ENCODE peak calls at places on chromosome 21, in five cellular contexts. One of them, this sample, is unnamed.

GRCh38 chr21:31874817-31875216 is 2.0 kb downstream of the HUNK start:
- DNase-seq in EH: no peak
- DNase-seq in activated T-helper 1 cell treated with anti-CD3 and anti-CD28 coated beads, Interleukin-2, amount 50 U/mL, for 16 hours: no peak
- DNase-seq in iPS-NIHi11: peak; percentile 26
- DNase-seq in Panc1: no peak
- DNase-seq in this sample: no peak

GRCh38 chr21:27649323-27649722 is 682.4 kb upstream of the ADAMTS5 start:
- DNase-seq in activated T-helper 1 cell treated with anti-CD3 and anti-CD28 coated beads, Interleukin-2, amount 50 U/mL, for 16 hours: no peak
- DNase-seq in Panc1: no peak
- DNase-seq in iPS-NIHi11: no peak
- DNase-seq in EH: peak; percentile 92
- DNase-seq in this sample: no peak

GRCh38 chr21:42102946-42103345 is 31.8 kb downstream of the UMODL1 start:
- DNase-seq in activated T-helper 1 cell treated with anti-CD3 and anti-CD28 coated beads, Interleukin-2, amount 50 U/mL, for 16 hours: no peak
- DNase-seq in Panc1: no peak
- DNase-seq in EH: no peak
- DNase-seq in iPS-NIHi11: no peak
- DNase-seq in this sample: no peak

GRCh38 chr21:29334717-29335428 is 36.2 kb downstream of the BACH1 start:
- DNase-seq in Panc1: no peak
- DNase-seq in iPS-NIHi11: no peak
- DNase-seq in activated T-helper 1 cell treated with anti-CD3 and anti-CD28 coated beads, Interleukin-2, amount 50 U/mL, for 16 hours: no peak
- DNase-seq in EH: peak; percentile 56
- DNase-seq in this sample: no peak

GRCh38 chr21:46097826-46098286 is at the start of gene COL6A2:
- DNase-seq in iPS-NIHi11: peak; percentile 98
- DNase-seq in activated T-helper 1 cell treated with anti-CD3 and anti-CD28 coated beads, Interleukin-2, amount 50 U/mL, for 16 hours: peak; percentile 23
- DNase-seq in Panc1: no peak
- DNase-seq in EH: peak; percentile 77
- DNase-seq in this sample: peak; percentile 22

GRCh38 chr21:42039911-42040351 is 29.8 kb upstream of the ZBTB21 start:
- DNase-seq in EH: peak; percentile 84
- DNase-seq in Panc1: no peak
- DNase-seq in iPS-NIHi11: no peak
- DNase-seq in activated T-helper 1 cell treated with anti-CD3 and anti-CD28 coated beads, Interleukin-2, amount 50 U/mL, for 16 hours: no peak
- DNase-seq in this sample: no peak

GRCh38 chr21:45875881-45876280 is 105.7 kb upstream of the COL6A1 start:
- DNase-seq in iPS-NIHi11: no peak
- DNase-seq in Panc1: no peak
- DNase-seq in EH: no peak
- DNase-seq in activated T-helper 1 cell treated with anti-CD3 and anti-CD28 coated beads, Interleukin-2, amount 50 U/mL, for 16 hours: no peak
- DNase-seq in this sample: no peak

GRCh38 chr21:32393677-32394001 is 827 bp upstream of the URB1 start:
- DNase-seq in activated T-helper 1 cell treated with anti-CD3 and anti-CD28 coated beads, Interleukin-2, amount 50 U/mL, for 16 hours: no peak
- DNase-seq in EH: no peak
- DNase-seq in Panc1: no peak
- DNase-seq in iPS-NIHi11: no peak
- DNase-seq in this sample: no peak

GRCh38 chr21:17612023-17612564 is 607 bp downstream of the BTG3 start:
- DNase-seq in EH: peak; percentile 53
- DNase-seq in Panc1: no peak
- DNase-seq in activated T-helper 1 cell treated with anti-CD3 and anti-CD28 coated beads, Interleukin-2, amount 50 U/mL, for 16 hours: peak; percentile 4
- DNase-seq in iPS-NIHi11: peak; percentile 53
- DNase-seq in this sample: no peak

GRCh38 chr21:40652436-40652835 is 194.5 kb downstream of the DSCAM start:
- DNase-seq in EH: no peak
- DNase-seq in iPS-NIHi11: no peak
- DNase-seq in activated T-helper 1 cell treated with anti-CD3 and anti-CD28 coated beads, Interleukin-2, amount 50 U/mL, for 16 hours: no peak
- DNase-seq in Panc1: no peak
- DNase-seq in this sample: no peak

GRCh38 chr21:26756491-26757159 is 88.6 kb downstream of the ADAMTS1 start:
- DNase-seq in iPS-NIHi11: no peak
- DNase-seq in Panc1: no peak
- DNase-seq in EH: peak; percentile 88
- DNase-seq in activated T-helper 1 cell treated with anti-CD3 and anti-CD28 coated beads, Interleukin-2, amount 50 U/mL, for 16 hours: no peak
- DNase-seq in this sample: no peak

GRCh38 chr21:29307718-29308455 is 9.2 kb downstream of the BACH1 start:
- DNase-seq in iPS-NIHi11: no peak
- DNase-seq in Panc1: no peak
- DNase-seq in activated T-helper 1 cell treated with anti-CD3 and anti-CD28 coated beads, Interleukin-2, amount 50 U/mL, for 16 hours: no peak
- DNase-seq in EH: no peak
- DNase-seq in this sample: no peak

GRCh38 chr21:33902349-33902748 is 13.3 kb downstream of the ATP5PO start:
- DNase-seq in Panc1: no peak
- DNase-seq in iPS-NIHi11: no peak
- DNase-seq in EH: no peak
- DNase-seq in activated T-helper 1 cell treated with anti-CD3 and anti-CD28 coated beads, Interleukin-2, amount 50 U/mL, for 16 hours: no peak
- DNase-seq in this sample: no peak

GRCh38 chr21:44802396-44803153 is 955 bp upstream of the UBE2G2 start:
- DNase-seq in EH: no peak
- DNase-seq in iPS-NIHi11: peak; percentile 48
- DNase-seq in Panc1: no peak
- DNase-seq in activated T-helper 1 cell treated with anti-CD3 and anti-CD28 coated beads, Interleukin-2, amount 50 U/mL, for 16 hours: no peak
- DNase-seq in this sample: no peak

GRCh38 chr21:38733973-38734546 is 71.7 kb upstream of the ETS2 start:
- DNase-seq in Panc1: peak; percentile 85
- DNase-seq in iPS-NIHi11: peak; percentile 74
- DNase-seq in activated T-helper 1 cell treated with anti-CD3 and anti-CD28 coated beads, Interleukin-2, amount 50 U/mL, for 16 hours: peak; percentile 65
- DNase-seq in EH: peak; percentile 79
- DNase-seq in this sample: peak; percentile 54

GRCh38 chr21:32921632-32922230 is 104.0 kb upstream of the OLIG2 start:
- DNase-seq in iPS-NIHi11: peak; percentile 54
- DNase-seq in EH: peak; percentile 17
- DNase-seq in Panc1: no peak
- DNase-seq in activated T-helper 1 cell treated with anti-CD3 and anti-CD28 coated beads, Interleukin-2, amount 50 U/mL, for 16 hours: no peak
- DNase-seq in this sample: no peak

GRCh38 chr21:18764720-18765119 is 361.1 kb upstream of the TMPRSS15 start:
- DNase-seq in EH: no peak
- DNase-seq in activated T-helper 1 cell treated with anti-CD3 and anti-CD28 coated beads, Interleukin-2, amount 50 U/mL, for 16 hours: no peak
- DNase-seq in Panc1: no peak
- DNase-seq in iPS-NIHi11: no peak
- DNase-seq in this sample: no peak

GRCh38 chr21:45102391-45102932 is 28.1 kb downstream of the ADARB1 start:
- DNase-seq in Panc1: no peak
- DNase-seq in EH: peak; percentile 88
- DNase-seq in iPS-NIHi11: no peak
- DNase-seq in activated T-helper 1 cell treated with anti-CD3 and anti-CD28 coated beads, Interleukin-2, amount 50 U/mL, for 16 hours: no peak
- DNase-seq in this sample: no peak

GRCh38 chr21:17003763-17004373 is 509.0 kb upstream of the CXADR start:
- DNase-seq in Panc1: no peak
- DNase-seq in EH: no peak
- DNase-seq in iPS-NIHi11: no peak
- DNase-seq in activated T-helper 1 cell treated with anti-CD3 and anti-CD28 coated beads, Interleukin-2, amount 50 U/mL, for 16 hours: no peak
- DNase-seq in this sample: no peak

GRCh38 chr21:46130721-46131720 is 24.4 kb downstream of the FTCD start:
- DNase-seq in EH: no peak
- DNase-seq in activated T-helper 1 cell treated with anti-CD3 and anti-CD28 coated beads, Interleukin-2, amount 50 U/mL, for 16 hours: no peak
- DNase-seq in Panc1: no peak
- DNase-seq in iPS-NIHi11: no peak
- DNase-seq in this sample: no peak

GRCh38 chr21:35508389-35508888 is 459.3 kb upstream of the RUNX1 start:
- DNase-seq in EH: peak; percentile 71
- DNase-seq in iPS-NIHi11: peak; percentile 40
- DNase-seq in Panc1: no peak
- DNase-seq in activated T-helper 1 cell treated with anti-CD3 and anti-CD28 coated beads, Interleukin-2, amount 50 U/mL, for 16 hours: no peak
- DNase-seq in this sample: no peak

GRCh38 chr21:30695956-30696355 is 22.6 kb downstream of the KRTAP21-3 start:
- DNase-seq in iPS-NIHi11: no peak
- DNase-seq in EH: no peak
- DNase-seq in Panc1: no peak
- DNase-seq in activated T-helper 1 cell treated with anti-CD3 and anti-CD28 coated beads, Interleukin-2, amount 50 U/mL, for 16 hours: no peak
- DNase-seq in this sample: no peak

GRCh38 chr21:37257967-37258877 is 8.9 kb downstream of the VPS26C start:
- DNase-seq in Panc1: no peak
- DNase-seq in activated T-helper 1 cell treated with anti-CD3 and anti-CD28 coated beads, Interleukin-2, amount 50 U/mL, for 16 hours: peak; percentile 42
- DNase-seq in iPS-NIHi11: peak; percentile 64
- DNase-seq in EH: peak; percentile 65
- DNase-seq in this sample: peak; percentile 84

GRCh38 chr21:44535963-44536362 is 4.0 kb downstream of the KRTAP10-1 start:
- DNase-seq in iPS-NIHi11: no peak
- DNase-seq in Panc1: no peak
- DNase-seq in activated T-helper 1 cell treated with anti-CD3 and anti-CD28 coated beads, Interleukin-2, amount 50 U/mL, for 16 hours: no peak
- DNase-seq in EH: no peak
- DNase-seq in this sample: no peak

This sample was measured in DMS79 treated with DMSO at 0.1 percent for 48 hours.